ENCODE peak calls at places on chromosomes 16 and 17, in ten cellular contexts. Y is A549; T is CD4-positive, alpha-beta T cell; S is stomach; R is cardiac fibroblast; D is fibroblast of pulmonary artery; P is RWPE2; I is fibroblast of villous mesenchyme; M is B cell; C is lower leg skin. L is an unnamed sample.

GRCh38 chr17:77783991-77784820 is 174.3 kb upstream of the TNRC6C start:
- DNase-seq in I (no peak), R (no peak), D (no peak), S (no peak), P (no peak), C (no peak), M (peak), Y (no peak), T (peak), L (peak)

GRCh38 chr16:11401161-11402050 is 56.1 kb downstream of the RMI2 start:
- DNase-seq in Y (no peak), M (no peak), R (no peak), D (no peak), T (no peak), I (no peak), C (no peak), P (peak), S (peak), L (no peak)

GRCh38 chr17:1573932-1574696 is 11.5 kb upstream of the PITPNA start:
- DNase-seq in R (peak), S (peak), Y (peak), C (peak), D (peak), I (peak), P (peak), T (peak), M (peak), L (peak)

GRCh38 chr16:73047536-73048291 is at the start of gene ZFHX3:
- DNase-seq in P (no peak), D (peak), C (peak), T (peak), M (peak), S (peak), Y (peak), R (peak), I (peak), L (peak)

GRCh38 chr17:3712811-3713463 is 10.8 kb upstream of the HASPIN start:
- DNase-seq in M (no peak), D (no peak), P (no peak), Y (no peak), S (no peak), I (no peak), T (no peak), C (no peak), R (no peak), L (no peak)

GRCh38 chr17:45643591-45643990 is 140.5 kb upstream of the CRHR1 start:
- DNase-seq in Y (no peak), M (no peak), R (no peak), I (no peak), D (no peak), C (peak), S (no peak), T (no peak), P (no peak), L (no peak)

GRCh38 chr17:41800601-41801373 is 11.0 kb downstream of the P3H4 start:
- DNase-seq in R (peak), C (peak), I (peak), D (peak), T (no peak), M (no peak), Y (peak), S (peak), P (peak), L (no peak)

GRCh38 chr16:70574595-70575271 is 51.1 kb downstream of the SF3B3 start:
- DNase-seq in Y (no peak), T (no peak), D (no peak), I (no peak), R (peak), M (no peak), S (no peak), P (peak), C (peak), L (no peak)

GRCh38 chr17:10033449-10033848 is 128.4 kb upstream of the RCVRN start:
- DNase-seq in R (no peak), Y (no peak), S (no peak), I (no peak), D (no peak), T (no peak), P (no peak), M (peak), C (no peak), L (no peak)

GRCh38 chr16:84718-85452 is 6.9 kb downstream of the MPG start:
- DNase-seq in D (peak), S (peak), M (peak), Y (no peak), P (no peak), R (peak), C (no peak), T (no peak), I (peak), L (peak)

GRCh38 chr17:82920150-82920549 is 80.3 kb upstream of the ZNF750 start:
- DNase-seq in R (no peak), M (no peak), T (no peak), P (no peak), C (no peak), I (no peak), S (no peak), Y (no peak), D (no peak), L (no peak)

GRCh38 chr17:74957935-74958549 is 14.5 kb downstream of the HID1 start:
- DNase-seq in M (peak), I (peak), P (no peak), Y (peak), C (peak), T (peak), R (peak), S (peak), D (peak), L (peak)

GRCh38 chr17:7816926-7817642 is 16.9 kb upstream of the KDM6B start:
- DNase-seq in T (no peak), C (no peak), I (peak), R (no peak), Y (no peak), M (no peak), D (no peak), P (no peak), S (no peak), L (no peak)

GRCh38 chr17:47078801-47079200 is 99.7 kb upstream of the RPRML start:
- DNase-seq in I (no peak), T (no peak), Y (no peak), M (no peak), C (no peak), R (no peak), S (no peak), D (no peak), P (no peak), L (no peak)

GRCh38 chr17:14301279-14301760 is 439 bp downstream of the HS3ST3B1 start:
- DNase-seq in R (no peak), P (no peak), Y (no peak), D (no peak), C (no peak), T (peak), M (no peak), I (no peak), S (peak), L (peak)

GRCh38 chr16:11130978-11131665 is 124.9 kb downstream of the SOCS1 start:
- DNase-seq in Y (no peak), R (no peak), P (no peak), I (no peak), T (no peak), M (no peak), D (no peak), S (no peak), C (no peak), L (no peak)

GRCh38 chr16:48194828-48195566 is 39.2 kb upstream of the ABCC12 start:
- DNase-seq in Y (peak), C (no peak), T (no peak), R (peak), D (peak), S (peak), M (peak), I (peak), P (peak), L (no peak)

GRCh38 chr17:15909481-15909991 is 35.4 kb upstream of the ADORA2B start:
- DNase-seq in Y (peak), T (no peak), I (peak), M (no peak), C (peak), D (no peak), S (peak), R (peak), P (no peak), L (no peak)

GRCh38 chr16:88320947-88321634 is 61.7 kb upstream of the ZNF469 start:
- DNase-seq in Y (peak), D (no peak), M (no peak), S (no peak), I (no peak), P (no peak), R (peak), T (no peak), C (no peak), L (no peak)

GRCh38 chr16:80084614-80085013 is 456.2 kb upstream of the DYNLRB2 start:
- DNase-seq in I (peak), P (no peak), T (no peak), Y (peak), M (no peak), R (peak), C (no peak), S (peak), D (peak), L (no peak)

GRCh38 chr17:41870627-41871026 is 5.4 kb upstream of the KLHL11 start:
- DNase-seq in D (no peak), S (no peak), Y (peak), M (no peak), R (peak), C (no peak), I (no peak), P (no peak), T (no peak), L (no peak)

GRCh38 chr17:39704821-39705551 is 5.1 kb downstream of the ERBB2 start:
- DNase-seq in T (no peak), Y (peak), S (peak), D (peak), I (peak), R (peak), P (no peak), M (no peak), C (no peak), L (no peak)

GRCh38 chr17:7225711-7226331 is 6.1 kb downstream of the ACADVL start:
- DNase-seq in R (no peak), T (no peak), C (no peak), S (no peak), M (no peak), D (no peak), P (no peak), Y (no peak), I (no peak), L (no peak)

GRCh38 chr17:57860414-57860999 is 10.7 kb upstream of the MRPS23 start:
- DNase-seq in D (no peak), I (no peak), P (no peak), C (no peak), T (no peak), M (no peak), Y (no peak), R (no peak), S (no peak), L (no peak)

GRCh38 chr17:30378191-30378796 is 433 bp upstream of the CPD start:
- DNase-seq in T (peak), D (peak), C (no peak), R (no peak), P (no peak), S (peak), Y (no peak), I (no peak), M (no peak), L (peak)

GRCh38 chr17:42142371-42142896 is 12.4 kb downstream of the RAB5C start:
- DNase-seq in T (no peak), P (no peak), D (peak), C (no peak), R (peak), S (no peak), Y (no peak), I (peak), M (no peak), L (no peak)

GRCh38 chr17:2259769-2260536 is 43.6 kb downstream of the SMG6 start:
- DNase-seq in R (peak), M (no peak), T (peak), C (no peak), P (no peak), D (peak), Y (no peak), S (no peak), I (peak), L (peak)

GRCh38 chr16:24673155-24673554 is 56.3 kb upstream of the TNRC6A start:
- DNase-seq in I (no peak), P (no peak), T (no peak), Y (no peak), C (no peak), S (no peak), R (no peak), M (no peak), D (no peak), L (no peak)

GRCh38 chr16:50372611-50373344 is 4.0 kb upstream of the BRD7 start:
- DNase-seq in S (no peak), T (no peak), R (peak), D (no peak), I (no peak), P (no peak), Y (peak), M (no peak), C (no peak), L (no peak)

GRCh38 chr16:14151256-14152030 is 80.3 kb downstream of the MRTFB start:
- DNase-seq in D (peak), C (no peak), P (no peak), R (peak), S (no peak), I (peak), Y (peak), T (no peak), M (no peak), L (no peak)

GRCh38 chr17:44083250-44083849 is 12.8 kb downstream of the G6PC3 start:
- DNase-seq in Y (peak), M (no peak), S (no peak), P (no peak), C (no peak), D (no peak), T (no peak), I (no peak), R (no peak), L (no peak)
- TF ChIP-seq CTCF in Y (peak), M (no peak), S (no peak), P (peak), C (no peak), D (peak), T (no peak), I (peak), R (peak), L (no peak)

DNA sequence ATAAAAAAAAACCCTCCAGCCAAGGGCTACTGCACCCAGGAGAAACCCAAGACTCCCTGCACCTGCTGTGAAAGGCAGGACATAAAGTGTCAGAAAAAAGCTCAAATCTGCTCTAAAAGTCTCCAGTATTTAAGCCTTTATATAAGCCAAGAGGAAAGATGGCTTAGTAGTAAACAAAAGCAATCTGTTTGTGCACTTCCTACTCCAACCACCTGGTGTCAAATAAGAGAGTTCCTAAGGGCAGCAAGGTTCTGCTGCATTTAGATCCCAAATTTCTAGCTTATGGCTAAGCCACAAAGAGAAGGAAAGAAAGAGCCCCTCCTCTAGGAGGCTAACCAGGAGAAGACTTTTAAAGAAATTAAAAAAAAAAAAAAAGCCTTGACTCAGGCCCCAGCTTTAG is 20.6 kb downstream of the ACSM1 start:
- DNase-seq in P (no peak), R (no peak), D (no peak), I (no peak), Y (no peak), S (no peak), T (no peak), C (no peak), M (no peak), L (no peak)
- TF ChIP-seq CTCF in P (no peak), R (no peak), D (no peak), I (no peak), Y (no peak), S (no peak), T (no peak), C (no peak), M (peak), L (no peak)

GRCh38 chr17:50184057-50184456 is 17.4 kb downstream of the COL1A1 start:
- DNase-seq in M (no peak), Y (no peak), T (no peak), R (peak), I (peak), D (no peak), P (no peak), S (no peak), C (no peak), L (no peak)
- TF ChIP-seq CTCF in M (peak), Y (no peak), T (peak), R (peak), I (peak), D (peak), P (no peak), S (no peak), C (no peak), L (no peak)

GRCh38 chr17:37570527-37571093 is 38.6 kb downstream of the SYNRG start:
- DNase-seq in P (peak), R (peak), D (peak), I (peak), S (peak), Y (peak), C (no peak), T (no peak), M (no peak), L (peak)
- TF ChIP-seq CTCF in P (peak), R (peak), D (peak), I (peak), S (no peak), Y (peak), C (no peak), T (no peak), M (peak), L (no peak)

GRCh38 chr16:2858245-2859025 is 465 bp upstream of the PRSS22 start:
- DNase-seq in M (no peak), P (peak), Y (no peak), S (peak), C (no peak), I (no peak), R (no peak), D (no peak), T (no peak), L (peak)
- TF ChIP-seq CTCF in M (no peak), P (peak), Y (no peak), S (no peak), C (no peak), I (no peak), R (no peak), D (no peak), T (no peak), L (no peak)

L was measured in GM13976.